ENCODE peak calls at places on chromosomes 12 and 14, in four cellular contexts. C, K, Y and M are unnamed samples.

GRCh38 chr12:131131808-131132117 is 178.1 kb downstream of the ADGRD1 start:
- DNase-seq in K (no peak), Y (no peak), C (no peak), M (no peak)

GRCh38 chr14:76272349-76272748 is 103.6 kb upstream of the ESRRB start:
- DNase-seq in K (no peak), Y (no peak), C (no peak), M (no peak)

GRCh38 chr14:72736348-72736747 is 157.6 kb downstream of the DPF3 start:
- DNase-seq in K (no peak), C (peak; percentile 31), Y (peak; percentile 46), M (no peak)

GRCh38 chr12:14841761-14842160 is 1.6 kb downstream of the ART4 start:
- DNase-seq in C (peak; percentile 70), Y (peak; percentile 85), K (peak; percentile 33), M (peak; percentile 23)

GRCh38 chr12:31031951-31032335 is 41.7 kb upstream of the DDX11 start:
- DNase-seq in Y (no peak), C (no peak), K (no peak), M (no peak)

GRCh38 chr12:95146767-95147166 is 70.5 kb downstream of the FGD6 start:
- DNase-seq in K (no peak), C (no peak), Y (no peak), M (no peak)

GRCh38 chr12:90989617-90990232 is 15.0 kb downstream of the EPYC start:
- DNase-seq in K (no peak), Y (no peak), C (no peak), M (no peak)

GRCh38 chr12:68317047-68317667 is 15.0 kb downstream of the MDM1 start:
- DNase-seq in C (peak; percentile 56), Y (peak; percentile 35), K (peak; percentile 49), M (peak; percentile 17)

GRCh38 chr14:104528496-104528895 is 51.1 kb upstream of the C14orf180 start:
- DNase-seq in K (no peak), C (no peak), Y (no peak), M (no peak)

GRCh38 chr12:26751179-26751578 is 81.8 kb downstream of the ITPR2 start:
- DNase-seq in C (no peak), Y (no peak), K (no peak), M (no peak)

GRCh38 chr12:106046947-106047346 is 91.8 kb downstream of the NUAK1 start:
- DNase-seq in K (no peak), C (no peak), Y (no peak), M (no peak)

GRCh38 chr12:22230280-22230794 is 104.2 kb downstream of the ST8SIA1 start:
- DNase-seq in C (peak; percentile 39), Y (no peak), K (no peak), M (no peak)

GRCh38 chr12:2944401-2945047 is 14.7 kb upstream of the TEAD4 start:
- DNase-seq in Y (peak; percentile 46), K (peak; percentile 71), C (peak; percentile 66), M (peak; percentile 63)

GRCh38 chr12:122203301-122203967 is at the start of gene B3GNT4:
- DNase-seq in C (peak; percentile 71), Y (no peak), K (peak; percentile 47), M (peak; percentile 77)

GRCh38 chr12:113436586-113436985 is 14.4 kb downstream of the SDSL start:
- DNase-seq in Y (no peak), C (no peak), K (no peak), M (no peak)

GRCh38 chr14:74704656-74705055 is 8.2 kb downstream of the AREL1 start:
- DNase-seq in Y (no peak), C (no peak), K (no peak), M (no peak)

GRCh38 chr14:24238123-24238522 is 4.3 kb downstream of the TINF2 start:
- DNase-seq in K (no peak), C (no peak), Y (no peak), M (no peak)

GRCh38 chr14:24236689-24237462 is 4.1 kb downstream of the GMPR2 start:
- DNase-seq in C (no peak), Y (no peak), K (no peak), M (no peak)

GRCh38 chr14:24240110-24240918 is 2.1 kb downstream of the TINF2 start:
- DNase-seq in Y (no peak), C (no peak), K (no peak), M (no peak)

GRCh38 chr14:24237463-24237955 is 4.8 kb downstream of the GMPR2 start:
- DNase-seq in Y (no peak), C (no peak), K (no peak), M (no peak)

DNA sequence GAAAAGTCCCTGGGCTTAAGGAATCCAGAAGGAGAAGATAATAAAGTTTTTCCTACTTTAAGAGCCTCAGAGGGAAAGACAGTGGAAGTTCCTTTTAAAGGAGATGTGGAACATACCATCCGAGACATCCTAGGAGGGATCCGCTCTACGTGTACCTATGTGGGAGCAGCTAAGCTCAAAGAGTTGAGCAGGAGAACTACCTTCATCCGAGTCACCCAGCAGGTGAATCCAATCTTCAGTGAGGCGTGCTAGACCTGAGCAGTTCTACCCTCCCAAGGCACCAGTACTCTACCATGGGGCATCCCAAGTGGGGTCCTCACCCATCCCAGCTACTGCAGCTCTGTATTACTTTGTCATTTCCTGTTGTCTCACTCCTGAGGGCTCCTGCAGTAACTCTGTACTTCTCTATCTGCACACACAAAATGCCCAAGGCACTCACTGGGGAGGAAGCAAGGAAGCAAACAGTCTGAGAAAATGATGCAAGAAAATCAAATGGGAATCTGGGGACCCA is 3.8 kb downstream of the TINF2 start:
- DNase-seq in K (no peak), Y (no peak), C (no peak), M (no peak)
- H3K4me1 ChIP-seq in K (peaks cover 7% of the 10 kb centered on the region), Y (peaks cover 52% of the 10 kb centered on the region), C (peaks cover 17% of the 10 kb centered on the region), M (peaks cover 31% of the 10 kb centered on the region)

DNA sequence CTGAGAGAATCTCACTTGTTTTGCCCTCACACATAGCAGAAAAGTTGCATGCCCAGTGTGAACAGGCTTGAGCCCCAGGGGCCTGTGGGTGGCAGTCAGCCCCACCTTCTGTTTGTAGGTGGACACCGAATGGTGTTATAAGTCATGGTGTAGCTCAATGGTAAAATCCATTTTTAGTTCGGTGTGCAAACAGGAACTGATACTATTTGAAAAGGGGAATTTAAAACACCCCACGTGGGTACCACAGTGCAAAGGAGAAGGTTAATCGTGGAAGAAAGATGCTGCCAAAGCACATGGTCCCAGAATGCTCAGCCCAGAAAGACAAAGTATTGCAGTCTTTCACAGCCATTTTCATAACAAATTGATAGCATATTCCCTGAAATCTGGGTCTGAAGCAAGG is 71.8 kb upstream of the GZMB start:
- DNase-seq in Y (no peak), C (no peak), K (no peak), M (no peak)
- TF ChIP-seq EP300 in Y (no peak), C (no peak), K (no peak), M (no peak)

DNA sequence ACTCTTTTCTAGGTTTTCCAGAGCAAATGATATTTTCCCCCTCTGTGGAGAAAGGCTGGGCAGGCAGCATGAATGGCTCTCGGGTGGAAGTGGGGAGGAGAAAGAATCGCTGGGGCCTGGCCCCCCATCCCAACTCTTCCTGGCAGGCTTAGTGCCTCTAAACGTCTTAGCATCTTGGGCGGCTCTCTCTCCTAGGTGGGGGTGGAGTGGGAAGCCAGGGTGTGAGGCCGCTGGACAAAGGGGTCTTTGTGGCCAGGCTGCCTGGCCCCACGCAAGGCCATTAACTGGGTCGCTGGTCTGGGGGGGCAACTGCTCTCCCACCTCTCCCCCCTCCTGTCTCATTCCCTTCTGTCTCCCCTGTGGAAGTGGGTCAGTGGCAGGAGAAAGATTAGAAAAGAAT is 4.7 kb downstream of the LRP1-AS start:
- DNase-seq in Y (no peak), C (no peak), K (no peak), M (no peak)
- H3K4me1 ChIP-seq in Y (peaks cover 90% of the 10 kb centered on the region), C (peaks cover 22% of the 10 kb centered on the region), K (peaks cover 40% of the 10 kb centered on the region), M (peaks cover 38% of the 10 kb centered on the region)

GRCh38 chr12:103105971-103106597 is 148.6 kb downstream of the ASCL1 start:
- DNase-seq in K (no peak), C (no peak), Y (no peak), M (no peak)
- TF ChIP-seq EP300 in K (no peak), C (no peak), Y (no peak), M (no peak)

GRCh38 chr12:115979851-115980250 is 297.6 kb downstream of the MED13L start:
- DNase-seq in Y (no peak), K (no peak), C (no peak), M (no peak)

GRCh38 chr12:115980339-115980738 is 297.2 kb downstream of the MED13L start:
- DNase-seq in Y (no peak), K (no peak), C (no peak), M (no peak)

GRCh38 chr12:115984607-115985006 is 292.9 kb downstream of the MED13L start:
- DNase-seq in K (no peak), C (no peak), Y (no peak), M (no peak)

GRCh38 chr12:115979351-115979750 is 298.1 kb downstream of the MED13L start:
- DNase-seq in C (no peak), Y (no peak), K (no peak), M (no peak)

GRCh38 chr12:115983226-115983798 is 294.2 kb downstream of the MED13L start:
- DNase-seq in Y (peak; percentile 4), C (peak; percentile 58), K (no peak), M (no peak)
- H3K4me1 ChIP-seq in Y (peaks cover 8% of the 10 kb centered on the region), C (no peaks in the 10 kb centered on the region), K (peaks cover 2% of the 10 kb centered on the region), M (no peaks in the 10 kb centered on the region)

GRCh38 chr12:72057330-72057911 is 118.8 kb downstream of the TPH2 start:
- DNase-seq in C (no peak), Y (no peak), K (no peak), M (no peak)
- TF ChIP-seq EP300 in C (no peak), Y (no peak), K (no peak), M (no peak)

GRCh38 chr14:44962573-44963528 is 861 bp downstream of the TOGARAM1 start:
- DNase-seq in K (peak; percentile 65), C (peak; percentile 33), Y (no peak), M (peak; percentile 54)
- H3K4me1 ChIP-seq in K (peaks cover 10% of the 10 kb centered on the region), C (peaks cover 40% of the 10 kb centered on the region), Y (peaks cover 44% of the 10 kb centered on the region), M (peaks cover 24% of the 10 kb centered on the region)